ENCODE peak calls at places on chromosomes 12 and 14, in eight cellular contexts. Y, X, P, F, R, T, I and E are unnamed samples.

GRCh38 chr12:51189790-51190355 is 16.9 kb upstream of the TFCP2 start:
- DNase-seq in X (no peak), P (no peak), I (no peak), T (no peak), Y (no peak), R (no peak), F (no peak), E (no peak)

GRCh38 chr12:92955997-92956663 is 27.0 kb upstream of the EEA1 start:
- DNase-seq in F (peak; percentile 62), T (no peak), X (no peak), P (no peak), I (no peak), Y (peak; percentile 79), R (no peak), E (no peak)

GRCh38 chr14:105419055-105419304 is 647 bp upstream of the MTA1 start:
- DNase-seq in I (no peak), P (no peak), X (no peak), R (no peak), F (no peak), T (no peak), Y (no peak), E (no peak)

GRCh38 chr12:130084359-130084758 is 77.9 kb upstream of the FZD10 start:
- DNase-seq in F (no peak), T (no peak), R (no peak), P (no peak), Y (no peak), I (no peak), X (no peak), E (no peak)

GRCh38 chr14:33127531-33127930 is 188.9 kb downstream of the NPAS3 start:
- DNase-seq in F (peak; percentile 76), T (no peak), R (no peak), X (no peak), Y (no peak), I (no peak), P (no peak), E (no peak)

GRCh38 chr12:58069268-58069967 is 128.1 kb downstream of the ATP23 start:
- DNase-seq in P (no peak), R (no peak), Y (peak; percentile 44), T (no peak), X (no peak), F (no peak), I (no peak), E (no peak)

GRCh38 chr14:71228711-71229110 is 321.5 kb downstream of the PCNX1 start:
- DNase-seq in Y (no peak), T (no peak), R (no peak), P (no peak), F (peak; percentile 54), I (no peak), X (no peak), E (no peak)

GRCh38 chr14:20477211-20477876 is 8.1 kb downstream of the PNP start:
- DNase-seq in Y (peak; percentile 73), P (no peak), I (no peak), T (no peak), X (no peak), R (no peak), F (peak; percentile 16), E (peak; percentile 22)

GRCh38 chr14:26863736-26864135 is 265.9 kb upstream of the NOVA1 start:
- DNase-seq in F (peak; percentile 63), T (no peak), P (no peak), X (no peak), R (no peak), Y (no peak), I (no peak), E (no peak)

GRCh38 chr12:57242329-57242690 is 8.7 kb downstream of the STAC3 start:
- DNase-seq in F (no peak), I (no peak), P (no peak), T (no peak), X (peak; percentile 37), R (no peak), Y (no peak), E (no peak)

GRCh38 chr12:2783936-2784600 is 10.7 kb upstream of the FKBP4 start:
- DNase-seq in R (peak; percentile 38), Y (peak; percentile 44), P (peak; percentile 72), F (peak; percentile 42), T (peak; percentile 66), X (peak; percentile 35), I (no peak), E (peak; percentile 28)

GRCh38 chr14:37197421-37198272 is at the start of gene MIPOL1:
- DNase-seq in F (peak; percentile 81), R (no peak), T (no peak), Y (peak; percentile 90), X (peak; percentile 81), P (peak; percentile 97), I (no peak), E (peak; percentile 76)

GRCh38 chr12:48681738-48682532 is at the start of gene KANSL2:
- DNase-seq in F (peak; percentile 97), X (peak; percentile 97), R (peak; percentile 99), I (peak; percentile 86), P (peak; percentile 100), T (peak; percentile 98), Y (peak; percentile 99), E (peak; percentile 98)

GRCh38 chr12:71477046-71477445 is 37.4 kb downstream of the LGR5 start:
- DNase-seq in I (no peak), R (no peak), T (no peak), P (no peak), Y (no peak), F (no peak), X (no peak), E (no peak)

GRCh38 chr14:106657460-106657859 is 1131.1 kb downstream of the TMEM121 start:
- DNase-seq in P (no peak), I (no peak), T (peak; percentile 20), X (peak; percentile 37), F (no peak), R (peak; percentile 54), Y (no peak), E (peak; percentile 2)

GRCh38 chr14:55446833-55447232 is 6.4 kb upstream of the TBPL2 start:
- DNase-seq in F (peak; percentile 83), I (no peak), Y (peak; percentile 97), T (no peak), R (no peak), X (no peak), P (no peak), E (no peak)

GRCh38 chr12:5499566-5500325 is 67.8 kb downstream of the NTF3 start:
- DNase-seq in R (no peak), P (no peak), Y (peak; percentile 97), F (no peak), X (no peak), I (no peak), T (no peak), E (no peak)

GRCh38 chr14:32129124-32129523 is 52.0 kb downstream of the ARHGAP5 start:
- DNase-seq in X (no peak), P (peak; percentile 19), I (no peak), Y (peak; percentile 58), F (peak; percentile 25), T (no peak), R (no peak), E (no peak)

GRCh38 chr14:97931273-97931672 is 1134.1 kb downstream of the VRK1 start:
- DNase-seq in I (no peak), Y (no peak), X (no peak), F (no peak), P (no peak), T (no peak), R (no peak), E (no peak)

GRCh38 chr14:53938126-53938671 is 18.4 kb downstream of the BMP4 start:
- DNase-seq in F (no peak), R (no peak), Y (no peak), P (peak; percentile 60), X (no peak), I (no peak), T (no peak), E (no peak)

GRCh38 chr12:46891306-46891705 is 65.5 kb upstream of the SLC38A4 start:
- DNase-seq in R (no peak), P (no peak), T (no peak), F (no peak), I (no peak), Y (peak; percentile 65), X (no peak), E (no peak)

GRCh38 chr12:109844983-109845841 is 12.0 kb upstream of the TRPV4 start:
- DNase-seq in R (peak; percentile 86), T (peak; percentile 94), X (peak; percentile 52), Y (peak; percentile 65), F (peak; percentile 81), P (peak; percentile 94), I (peak; percentile 89), E (peak; percentile 5)

GRCh38 chr14:103094406-103095209 is at the start of gene EXOC3L4:
- DNase-seq in Y (peak; percentile 10), T (no peak), F (no peak), X (no peak), P (no peak), R (no peak), I (no peak), E (no peak)

GRCh38 chr14:85634205-85634604 is 104.3 kb downstream of the FLRT2 start:
- DNase-seq in F (peak; percentile 14), I (no peak), Y (no peak), P (no peak), X (no peak), T (no peak), R (no peak), E (peak; percentile 19)

GRCh38 chr12:1583421-1584078 is 10.8 kb downstream of the FBXL14 start:
- DNase-seq in R (peak; percentile 93), P (peak; percentile 86), X (peak; percentile 78), I (no peak), F (peak; percentile 73), T (peak; percentile 71), Y (peak; percentile 93), E (peak; percentile 79)

GRCh38 chr12:95218852-95219171 is 1.2 kb downstream of the VEZT start:
- DNase-seq in P (peak; percentile 51), F (peak; percentile 34), T (peak; percentile 36), X (peak; percentile 38), R (peak; percentile 72), I (no peak), Y (no peak), E (no peak)

GRCh38 chr14:60642790-60643397 is 6.4 kb downstream of the SIX1 start:
- DNase-seq in I (no peak), X (no peak), P (no peak), R (no peak), F (no peak), T (no peak), Y (no peak), E (no peak)

GRCh38 chr12:26319511-26319910 is 124.1 kb downstream of the SSPN start:
- DNase-seq in F (peak; percentile 79), P (peak; percentile 21), Y (peak; percentile 94), I (no peak), R (no peak), X (no peak), T (no peak), E (no peak)